ENCODE peak calls at places on chromosomes 4 and X, in seven cellular contexts. H is HFF-Myc; M is HTR-8/SVneo; N is body of pancreas; D is left ventricle myocardium inferior; B is stimulated activated naive CD8-positive, alpha-beta T cell treated with anti-CD3 and anti-CD28 coated beads, Interleukin-15, Interleukin-2, amounts not matched to agents 100 U/mL and 50 U/mL, for 24 hours; K is stimulated activated CD4-positive, alpha-beta T cell treated with anti-CD3 and anti-CD28 coated beads, TNF-alpha, amount 100 ng/mL, for 48 hours. S is an unnamed sample.

GRCh38 chrX:139025822-139026221 is 314.3 kb upstream of the FGF13 start:
- DNase-seq in D (no peak), N (no peak), K (no peak), B (no peak), M (no peak), H (no peak), S (no peak)

GRCh38 chrX:52424658-52425057 is 55.8 kb downstream of the XAGE2 start:
- DNase-seq in D (no peak), H (no peak), K (no peak), B (no peak), N (no peak), M (no peak), S (no peak)

GRCh38 chr4:24886596-24886995 is 26.2 kb downstream of the CCDC149 start:
- DNase-seq in N (no peak), D (no peak), B (no peak), K (no peak), H (no peak), M (no peak), S (no peak)

GRCh38 chrX:132023896-132024386 is 839 bp downstream of the STK26 start:
- DNase-seq in N (no peak), M (no peak), K (peak), D (peak), H (no peak), B (peak), S (peak)

GRCh38 chr4:37246891-37247290 is 2.3 kb downstream of the NWD2 start:
- DNase-seq in K (no peak), H (no peak), M (no peak), N (no peak), B (no peak), D (no peak), S (no peak)

GRCh38 chrX:123424546-123424945 is 240.5 kb downstream of the GRIA3 start:
- DNase-seq in K (no peak), H (no peak), B (no peak), M (no peak), D (no peak), N (no peak), S (no peak)

GRCh38 chr4:105474110-105474518 is 252 bp upstream of the PPA2 start:
- DNase-seq in D (peak), H (peak), N (peak), B (peak), M (no peak), K (no peak), S (no peak)

GRCh38 chrX:25012433-25012735 is 3.4 kb downstream of the ARX start:
- DNase-seq in B (no peak), D (no peak), H (no peak), N (no peak), K (no peak), M (no peak), S (no peak)

GRCh38 chr4:152390216-152390615 is 145.7 kb downstream of the FBXW7 start:
- DNase-seq in H (no peak), K (no peak), M (no peak), D (no peak), B (no peak), N (no peak), S (no peak)

GRCh38 chr4:10072420-10073017 is 44.1 kb downstream of the WDR1 start:
- DNase-seq in N (no peak), K (no peak), H (no peak), D (no peak), M (no peak), B (no peak), S (no peak)

GRCh38 chrX:3811331-3812311 is 98.2 kb upstream of the PRKX start:
- DNase-seq in N (peak), M (peak), H (no peak), B (peak), K (peak), D (no peak), S (peak)